ENCODE peak calls at places on chromosomes 2 and 18, in nine cellular contexts. A is testis, T is prostate gland, B is adrenal gland, S is Peyer's patch, Z is spleen, J is IMR-90, X is thyroid gland, G is heart left ventricle. L is an unnamed sample. For H3K4me1, the result is how much of the 10 kb centered on the place peaks cover.

GRCh38 chr18:44742741-44743311 is 62.1 kb downstream of the SETBP1 start:
- DNase-seq in X (peak), J (peak), T (no peak), B (peak), Z (no peak), S (no peak), A (peak), G (peak), L (peak)

GRCh38 chr2:232731470-232731869 is 34.3 kb downstream of the GIGYF2 start:
- DNase-seq in Z (no peak), G (no peak), X (no peak), A (no peak), T (no peak), B (no peak), S (no peak), J (peak), L (no peak)

GRCh38 chr2:48915884-48916283 is 160.4 kb upstream of the LHCGR start:
- DNase-seq in Z (no peak), G (no peak), B (no peak), A (no peak), S (no peak), J (no peak), X (no peak), T (no peak), L (no peak)

GRCh38 chr2:153986488-153987229 is 114.9 kb downstream of the GALNT13 start:
- DNase-seq in Z (no peak), B (no peak), X (no peak), A (no peak), G (no peak), T (no peak), J (no peak), S (no peak), L (no peak)

GRCh38 chr18:73670046-73670445 is 477.6 kb downstream of the FBXO15 start:
- DNase-seq in T (no peak), J (no peak), B (no peak), G (no peak), Z (no peak), S (no peak), X (no peak), A (no peak), L (no peak)

GRCh38 chr2:114446571-114446970 is 4.1 kb downstream of the DPP10 start:
- DNase-seq in A (no peak), G (no peak), X (no peak), J (no peak), B (no peak), T (no peak), S (no peak), Z (no peak), L (no peak)

GRCh38 chr2:32683520-32684086 is 55.8 kb downstream of the TTC27 start:
- DNase-seq in T (no peak), J (peak), X (no peak), B (no peak), A (no peak), G (peak), Z (no peak), S (no peak), L (no peak)

GRCh38 chr2:37886745-37887144 is 38.3 kb upstream of the RMDN2 start:
- DNase-seq in Z (no peak), S (no peak), A (no peak), B (no peak), X (no peak), G (no peak), T (no peak), J (peak), L (no peak)

GRCh38 chr2:143513081-143513480 is 383.9 kb downstream of the ARHGAP15 start:
- DNase-seq in X (no peak), J (peak), T (no peak), A (peak), G (peak), S (no peak), B (peak), Z (no peak), L (peak)

GRCh38 chr2:186984481-186984880 is 135.5 kb upstream of the ZSWIM2 start:
- DNase-seq in A (no peak), G (no peak), B (no peak), J (no peak), S (no peak), Z (no peak), T (no peak), X (no peak), L (no peak)

GRCh38 chr2:239312741-239313246 is 88.0 kb downstream of the HDAC4 start:
- DNase-seq in J (no peak), A (peak), B (peak), S (peak), Z (peak), G (peak), T (no peak), X (no peak), L (peak)

GRCh38 chr2:176817061-176817565 is 395.5 kb upstream of the HNRNPA3 start:
- DNase-seq in J (no peak), Z (no peak), G (no peak), X (no peak), B (no peak), A (no peak), S (no peak), T (no peak), L (no peak)

GRCh38 chr2:8595821-8596600 is 85.8 kb upstream of the ID2 start:
- DNase-seq in X (peak), J (no peak), B (no peak), T (no peak), Z (no peak), S (no peak), A (no peak), G (no peak), L (no peak)

GRCh38 chr2:203177361-203177760 is 61.5 kb upstream of the CYP20A1 start:
- DNase-seq in X (no peak), S (no peak), J (no peak), A (no peak), T (no peak), Z (no peak), B (no peak), G (no peak), L (no peak)

GRCh38 chr2:76569819-76570218 is 859.1 kb upstream of the GCFC2 start:
- DNase-seq in S (no peak), X (no peak), J (no peak), T (no peak), G (no peak), A (no peak), B (no peak), Z (no peak), L (no peak)

GRCh38 chr2:240141736-240142135 is 1.3 kb upstream of the OTOS start:
- DNase-seq in A (no peak), G (no peak), Z (peak), J (no peak), X (no peak), B (no peak), T (no peak), S (no peak), L (no peak)

GRCh38 chr2:220277445-220277960 is 650.1 kb downstream of the SLC4A3 start:
- DNase-seq in B (no peak), A (no peak), Z (no peak), X (peak), J (peak), T (peak), S (no peak), G (peak), L (peak)

GRCh38 chr2:151826737-151827157 is 1.5 kb downstream of the ARL5A start:
- DNase-seq in S (no peak), Z (no peak), G (no peak), B (no peak), T (no peak), X (no peak), A (no peak), J (peak), L (no peak)

GRCh38 chr2:101697124-101697793 is at the start of gene MAP4K4:
- DNase-seq in G (peak), S (peak), T (peak), B (peak), A (peak), Z (peak), J (peak), X (peak), L (peak)
- TF ChIP-seq POLR2A in G (peak), S (peak), T (peak), B (no peak), A (no peak), Z (no peak), J (peak), X (no peak), L (no peak)

GRCh38 chr2:168561991-168562390 is 105.9 kb downstream of the CERS6 start:
- DNase-seq in S (no peak), T (no peak), B (no peak), X (no peak), J (no peak), Z (no peak), G (no peak), A (no peak), L (no peak)

GRCh38 chr2:168562971-168563370 is 106.9 kb downstream of the CERS6 start:
- DNase-seq in T (no peak), B (no peak), J (no peak), G (no peak), A (no peak), Z (no peak), X (no peak), S (no peak), L (no peak)

GRCh38 chr2:168555283-168555682 is 99.2 kb downstream of the CERS6 start:
- DNase-seq in B (no peak), S (no peak), G (no peak), A (no peak), Z (no peak), T (no peak), X (no peak), J (no peak), L (no peak)

GRCh38 chr2:168560817-168561485 is 104.9 kb downstream of the CERS6 start:
- DNase-seq in J (no peak), T (no peak), A (no peak), Z (no peak), B (no peak), X (no peak), S (no peak), G (no peak), L (no peak)

GRCh38 chr2:168559187-168559586 is 103.1 kb downstream of the CERS6 start:
- DNase-seq in J (no peak), X (peak), B (no peak), S (no peak), A (peak), T (no peak), G (peak), Z (no peak), L (no peak)
- H3K4me1 ChIP-seq in J (under half), X (under half), B (under half), S (under half), A (under half), T (under half), G (under half), Z (under half), L (under half)

GRCh38 chr2:235390816-235391194 is 103.0 kb upstream of the AGAP1 start:
- DNase-seq in T (no peak), Z (no peak), A (peak), S (no peak), X (no peak), G (no peak), B (no peak), J (no peak), L (no peak)

GRCh38 chr2:235394278-235394828 is 99.5 kb upstream of the AGAP1 start:
- DNase-seq in S (no peak), J (peak), A (no peak), Z (no peak), G (no peak), X (no peak), T (no peak), B (no peak), L (no peak)

GRCh38 chr2:235390108-235390815 is 103.6 kb upstream of the AGAP1 start:
- DNase-seq in G (no peak), T (no peak), X (peak), Z (no peak), A (peak), J (peak), B (no peak), S (peak), L (no peak)

GRCh38 chr2:235389626-235390025 is 104.2 kb upstream of the AGAP1 start:
- DNase-seq in B (no peak), A (no peak), X (no peak), Z (no peak), S (no peak), J (no peak), T (no peak), G (no peak), L (no peak)

GRCh38 chr2:235391964-235392615 is 101.8 kb upstream of the AGAP1 start:
- DNase-seq in B (no peak), X (no peak), G (no peak), A (no peak), J (no peak), Z (no peak), S (no peak), T (no peak), L (no peak)
- H3K4me3 ChIP-seq in B (no peak), X (no peak), G (no peak), A (no peak), J (no peak), Z (no peak), S (no peak), T (no peak), L (no peak)

GRCh38 chr2:27380626-27381556 is at the start of gene ZNF513:
- DNase-seq in J (peak), B (peak), G (peak), X (peak), A (peak), Z (peak), T (peak), S (peak), L (peak)
- TF ChIP-seq POLR2A in J (peak), B (peak), G (peak), X (no peak), A (peak), Z (no peak), T (peak), S (peak), L (peak)

GRCh38 chr2:9617749-9618148 is 13.0 kb downstream of the YWHAQ start:
- DNase-seq in B (no peak), T (no peak), G (no peak), X (no peak), J (peak), Z (no peak), S (no peak), A (no peak), L (no peak)
- H3K4me1 ChIP-seq in B (under half), T (under half), G (under half), X (under half), J (under half), Z (under half), S (under half), A (under half), L (under half)

GRCh38 chr2:223692227-223692947 is 90.2 kb upstream of the SCG2 start:
- DNase-seq in Z (no peak), X (peak), B (peak), J (peak), A (peak), G (peak), T (no peak), S (no peak), L (peak)
- H3K4me3 ChIP-seq in Z (no peak), X (no peak), B (no peak), J (no peak), A (no peak), G (no peak), T (no peak), S (no peak), L (no peak)

DNA sequence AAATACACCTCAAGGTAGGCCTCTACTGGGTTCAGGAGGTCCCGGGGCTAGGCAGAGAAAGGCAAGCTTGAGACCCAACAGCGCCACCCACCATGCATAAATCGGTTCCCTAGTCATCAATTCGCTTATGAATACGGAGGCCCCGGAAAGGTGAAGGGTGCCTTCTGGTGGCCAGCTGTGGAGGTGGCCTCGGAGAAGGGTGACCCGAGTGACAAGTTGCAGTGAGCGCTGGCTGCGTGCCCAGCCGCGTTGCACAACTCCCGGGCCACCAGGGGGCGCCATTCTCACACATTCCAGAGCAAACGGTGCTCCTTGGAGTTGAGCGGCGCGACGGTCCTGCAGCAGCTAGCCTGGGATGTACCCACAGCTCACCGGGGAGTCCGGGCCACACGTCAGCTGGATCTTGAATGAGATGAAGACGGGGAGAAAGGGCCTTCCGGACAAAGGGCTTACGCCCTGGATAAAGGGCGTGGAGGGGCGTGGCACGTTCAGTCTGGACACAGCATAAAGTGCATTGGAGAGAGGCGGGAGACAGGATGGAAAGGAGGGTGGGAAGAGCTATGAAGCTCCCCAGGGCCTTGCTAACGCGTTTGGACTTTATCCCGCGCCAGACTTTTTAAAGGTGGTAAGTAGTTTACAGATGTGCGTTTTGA is 20.4 kb downstream of the TMSB10 start:
- DNase-seq in G (peak), B (peak), S (peak), J (peak), Z (peak), X (peak), T (peak), A (peak), L (peak)
- TF ChIP-seq POLR2A in G (no peak), B (no peak), S (peak), J (peak), Z (no peak), X (no peak), T (peak), A (no peak), L (peak)

GRCh38 chr2:201406077-201406662 is 45.1 kb downstream of the TRAK2 start:
- DNase-seq in T (peak), Z (no peak), J (peak), A (no peak), G (peak), B (peak), S (no peak), X (peak), L (peak)
- H3K4me1 ChIP-seq in T (under half), Z (under half), J (under half), A (under half), G (under half), B (under half), S (under half), X (half or more), L (under half)

GRCh38 chr2:217361491-217361890 is 501.6 kb upstream of the TNP1 start:
- DNase-seq in A (no peak), J (peak), B (no peak), G (no peak), Z (no peak), S (no peak), X (peak), T (no peak), L (peak)

GRCh38 chr2:217364224-217364623 is 504.4 kb upstream of the TNP1 start:
- DNase-seq in X (no peak), S (no peak), G (no peak), T (no peak), Z (no peak), J (no peak), B (no peak), A (no peak), L (no peak)

GRCh38 chr2:217363470-217363869 is 503.6 kb upstream of the TNP1 start:
- DNase-seq in S (no peak), B (no peak), T (no peak), G (no peak), J (no peak), X (no peak), A (no peak), Z (no peak), L (no peak)

GRCh38 chr2:217362290-217362689 is 502.4 kb upstream of the TNP1 start:
- DNase-seq in T (no peak), J (no peak), G (no peak), A (no peak), S (no peak), Z (no peak), X (no peak), B (no peak), L (no peak)

GRCh38 chr2:217362710-217363109 is 502.8 kb upstream of the TNP1 start:
- DNase-seq in Z (no peak), G (no peak), A (no peak), T (no peak), S (no peak), J (no peak), B (no peak), X (no peak), L (no peak)
- H3K4me3 ChIP-seq in Z (no peak), G (no peak), A (no peak), T (no peak), S (no peak), J (no peak), B (no peak), X (no peak), L (no peak)

L was measured in uterus.